ENCODE peak calls at places on chromosomes 11 and 22, in ten cellular contexts. T, O, L, Y, J, A, C, W, B and G are unnamed samples.

GRCh38 chr11:3163241-3163981 is 1.7 kb downstream of the OSBPL5 start:
- DNase-seq in T (no peak), O (no peak), L (no peak), Y (no peak), J (no peak), A (no peak), C (no peak), W (no peak), B (no peak), G (no peak)

GRCh38 chr22:37979782-37980181 is 4.6 kb downstream of the SOX10 start:
- DNase-seq in T (no peak), O (no peak), L (no peak), Y (no peak), J (no peak), A (no peak), C (no peak), W (no peak), B (no peak), G (no peak)

GRCh38 chr11:3959015-3959917 is 103.8 kb downstream of the STIM1 start:
- DNase-seq in T (no peak), O (peak; percentile 87), L (no peak), Y (no peak), J (peak; percentile 84), A (no peak), C (no peak), W (no peak), B (no peak), G (peak; percentile 48)

GRCh38 chr11:48087974-48088681 is 107.8 kb downstream of the PTPRJ start:
- DNase-seq in T (no peak), O (no peak), L (peak; percentile 70), Y (no peak), J (no peak), A (peak; percentile 84), C (no peak), W (no peak), B (no peak), G (no peak)

GRCh38 chr11:62054484-62055121 is 69.2 kb upstream of the INCENP start:
- DNase-seq in T (no peak), O (peak; percentile 85), L (no peak), Y (no peak), J (peak; percentile 78), A (peak; percentile 60), C (no peak), W (no peak), B (no peak), G (peak; percentile 44)

GRCh38 chr11:10584071-10584501 is 15.6 kb upstream of the LYVE1 start:
- DNase-seq in T (no peak), O (no peak), L (no peak), Y (no peak), J (no peak), A (no peak), C (no peak), W (no peak), B (peak; percentile 46), G (no peak)

GRCh38 chr11:3132271-3132781 is 32.8 kb downstream of the OSBPL5 start:
- DNase-seq in T (no peak), O (no peak), L (no peak), Y (no peak), J (no peak), A (no peak), C (no peak), W (no peak), B (no peak), G (no peak)

GRCh38 chr11:122984186-122985011 is 2.8 kb upstream of the BSX start:
- DNase-seq in T (no peak), O (no peak), L (no peak), Y (no peak), J (no peak), A (no peak), C (no peak), W (no peak), B (no peak), G (no peak)

GRCh38 chr22:31178859-31179258 is 18.9 kb downstream of the RNF185 start:
- DNase-seq in T (no peak), O (no peak), L (no peak), Y (no peak), J (no peak), A (no peak), C (no peak), W (no peak), B (no peak), G (no peak)

GRCh38 chr22:31176923-31177322 is 16.9 kb downstream of the RNF185 start:
- DNase-seq in T (no peak), O (no peak), L (peak; percentile 49), Y (no peak), J (no peak), A (no peak), C (no peak), W (no peak), B (no peak), G (no peak)

GRCh38 chr22:31173386-31174145 is 13.6 kb downstream of the RNF185 start:
- DNase-seq in T (no peak), O (peak; percentile 89), L (no peak), Y (no peak), J (peak; percentile 95), A (no peak), C (peak; percentile 79), W (no peak), B (peak; percentile 65), G (peak; percentile 68)

GRCh38 chr22:31179345-31179744 is 19.4 kb downstream of the RNF185 start:
- DNase-seq in T (no peak), O (peak; percentile 91), L (peak; percentile 91), Y (no peak), J (peak; percentile 84), A (peak; percentile 63), C (no peak), W (no peak), B (no peak), G (peak; percentile 63)

DNA sequence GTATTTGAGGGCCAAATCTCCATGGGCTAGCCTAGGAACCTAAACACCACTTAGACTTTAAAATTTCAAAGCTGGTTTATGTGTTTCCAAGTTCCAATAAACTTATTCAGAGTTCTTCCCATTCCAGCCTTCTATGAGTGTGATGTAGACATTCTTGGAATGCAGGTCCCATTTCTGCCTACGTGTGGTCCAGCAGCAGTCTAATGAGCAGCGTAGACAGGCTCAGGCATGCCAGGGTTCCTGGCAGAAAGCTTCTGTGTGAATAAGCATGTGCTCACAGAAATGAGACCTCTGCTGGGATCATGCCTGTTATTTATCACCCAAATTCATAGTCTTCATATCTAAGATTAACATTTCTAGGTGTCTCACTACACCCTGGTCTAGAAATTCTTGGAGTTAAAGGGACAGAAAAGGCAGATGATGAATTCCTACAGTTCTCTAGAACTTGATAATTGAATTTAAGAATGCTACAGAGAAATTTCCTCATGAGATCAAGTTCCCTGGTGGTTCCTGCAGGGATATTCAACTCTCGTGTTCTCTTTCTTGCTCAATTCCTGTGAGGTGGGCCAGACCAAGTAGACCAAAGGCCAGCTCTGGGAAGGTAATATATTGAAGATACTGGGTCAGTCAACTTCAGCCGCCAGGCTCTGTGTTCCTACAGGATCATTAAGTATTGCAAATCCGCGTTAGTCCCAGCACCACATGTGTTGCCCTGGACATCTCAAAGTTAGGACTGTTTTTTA is 17.6 kb downstream of the RNF185 start:
- DNase-seq in T (no peak), O (peak; percentile 99), L (peak; percentile 78), Y (no peak), J (peak; percentile 99), A (no peak), C (peak; percentile 89), W (no peak), B (peak; percentile 83), G (peak; percentile 86)
- TF ChIP-seq CTCF in T (no peak), O (peak; percentile 13), L (peak; percentile 8), Y (no peak), J (peak; percentile 0), A (no peak), C (peak; percentile 10), W (no peak), B (peak; percentile 12), G (no peak)

GRCh38 chr11:129694538-129694937 is 121.1 kb upstream of the TMEM45B start:
- DNase-seq in T (no peak), O (no peak), L (no peak), Y (no peak), J (no peak), A (peak; percentile 38), C (no peak), W (no peak), B (no peak), G (no peak)
- TF ChIP-seq CTCF in T (no peak), O (no peak), L (no peak), Y (no peak), J (peak; percentile 31), A (no peak), C (no peak), W (peak; percentile 12), B (no peak), G (no peak)

GRCh38 chr11:35633827-35634226 is 15.6 kb downstream of the FJX1 start:
- DNase-seq in T (no peak), O (no peak), L (no peak), Y (no peak), J (no peak), A (no peak), C (no peak), W (no peak), B (no peak), G (no peak)

GRCh38 chr11:35635933-35636332 is 17.7 kb downstream of the FJX1 start:
- DNase-seq in T (no peak), O (no peak), L (no peak), Y (no peak), J (no peak), A (no peak), C (no peak), W (no peak), B (no peak), G (no peak)

GRCh38 chr11:35641206-35641885 is 21.2 kb upstream of the TRIM44 start:
- DNase-seq in T (no peak), O (no peak), L (no peak), Y (no peak), J (no peak), A (no peak), C (no peak), W (no peak), B (no peak), G (no peak)

DNA sequence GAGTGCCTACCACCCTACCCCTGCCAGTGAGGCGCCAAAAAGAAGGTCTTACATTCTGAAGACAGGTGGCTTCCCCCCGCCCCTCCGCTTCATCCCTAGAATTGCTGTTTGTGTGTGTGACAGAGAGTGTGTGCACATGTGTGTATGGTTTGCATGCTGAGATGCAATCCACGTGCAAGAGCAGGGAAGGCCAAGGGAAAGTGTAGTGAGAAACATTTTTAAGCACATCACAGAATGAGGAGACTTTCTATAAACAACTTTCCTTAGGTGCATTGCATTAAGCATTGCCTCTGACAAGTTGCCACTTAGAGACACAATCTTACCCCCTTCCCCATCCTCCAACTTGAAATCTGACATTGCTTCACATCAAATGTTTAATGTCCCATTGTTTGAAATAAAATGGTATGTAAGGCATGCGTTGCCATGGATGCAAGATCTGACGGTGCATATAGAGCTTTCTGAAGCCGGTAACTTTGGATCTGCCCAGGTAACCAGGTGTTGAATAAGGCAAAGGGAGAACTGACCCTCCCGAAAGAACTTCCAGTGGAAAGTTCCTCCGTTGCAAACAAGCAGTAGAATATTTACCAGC is 21.4 kb downstream of the FJX1 start:
- DNase-seq in T (no peak), O (peak; percentile 46), L (no peak), Y (no peak), J (no peak), A (no peak), C (no peak), W (no peak), B (no peak), G (no peak)
- TF ChIP-seq CTCF in T (no peak), O (no peak), L (no peak), Y (no peak), J (no peak), A (no peak), C (no peak), W (no peak), B (no peak), G (no peak)

DNA sequence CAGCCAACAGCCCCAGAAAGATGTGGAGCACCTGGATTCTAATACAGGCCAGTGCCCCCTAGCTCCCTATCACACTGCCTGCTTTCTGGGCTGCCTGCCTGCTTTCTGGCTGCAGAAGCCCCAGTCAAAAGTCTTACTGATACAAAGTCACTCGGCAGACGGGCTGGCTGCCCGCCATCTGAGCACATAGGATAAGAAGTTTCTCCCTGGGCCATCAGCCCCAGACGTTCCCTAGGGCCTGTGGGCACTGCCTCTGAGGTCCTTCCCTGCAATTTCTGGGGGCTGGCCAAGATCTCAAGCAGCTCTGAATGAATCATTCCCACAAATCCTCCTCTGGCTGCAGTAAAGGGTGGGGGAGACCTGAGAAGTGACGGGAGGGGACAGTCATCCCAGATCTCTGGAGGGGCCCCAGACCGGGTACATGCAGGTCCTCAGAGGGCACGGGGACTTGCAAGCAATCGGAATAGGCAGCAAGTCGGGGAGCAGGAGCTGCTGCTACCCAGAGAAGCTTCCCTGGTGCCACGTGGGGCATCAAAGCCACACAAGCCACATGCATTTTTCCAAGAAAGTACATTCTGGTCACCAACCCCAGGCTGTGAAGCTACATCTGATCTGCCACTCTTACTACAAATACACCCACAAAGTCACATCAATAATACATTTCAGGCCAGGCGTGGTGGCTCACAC is 4.7 kb downstream of the TPST2 start:
- DNase-seq in T (peak; percentile 74), O (peak; percentile 66), L (no peak), Y (no peak), J (peak; percentile 56), A (no peak), C (peak; percentile 37), W (no peak), B (no peak), G (peak; percentile 42)
- TF ChIP-seq CTCF in T (no peak), O (peak; percentile 26), L (no peak), Y (no peak), J (no peak), A (no peak), C (peak; percentile 29), W (no peak), B (peak; percentile 31), G (no peak)